ENCODE peak calls at places on chromosomes 5 and 9, in six cellular contexts. L is A549, F is brain microvascular endothelial cell, Q is left ventricle myocardium inferior, O is foreskin fibroblast, Y is HFF-Myc. W is an unnamed sample.

GRCh38 chr5:146877783-146878470 is 630 bp downstream of the PPP2R2B start:
- DNase-seq in L (no peak), F (no peak), Q (no peak), O (peak; percentile 0), Y (no peak), W (peak; percentile 2)

GRCh38 chr5:172437445-172438303 is 16.7 kb downstream of the SH3PXD2B start:
- DNase-seq in L (no peak), F (peak; percentile 93), Q (peak; percentile 63), O (peak; percentile 89), Y (no peak), W (peak; percentile 84)

GRCh38 chr9:108874058-108874788 is 12.2 kb downstream of the ACTL7A start:
- DNase-seq in L (no peak), F (no peak), Q (no peak), O (no peak), Y (no peak), W (no peak)

GRCh38 chr9:72458153-72458552 is 63.3 kb upstream of the TMC1 start:
- DNase-seq in L (no peak), F (no peak), Q (no peak), O (no peak), Y (no peak), W (no peak)

GRCh38 chr9:128719919-128720605 is 3.9 kb downstream of the ZDHHC12 start:
- DNase-seq in L (no peak), F (no peak), Q (no peak), O (no peak), Y (no peak), W (no peak)

GRCh38 chr9:114312513-114312875 is 10.4 kb upstream of the ORM1 start:
- DNase-seq in L (no peak), F (no peak), Q (no peak), O (no peak), Y (no peak), W (no peak)

GRCh38 chr9:76027426-76027825 is 137.0 kb downstream of the PCSK5 start:
- DNase-seq in L (no peak), F (no peak), Q (no peak), O (no peak), Y (no peak), W (no peak)

GRCh38 chr5:159392881-159393280 is 62.6 kb upstream of the IL12B start:
- DNase-seq in L (no peak), F (no peak), Q (no peak), O (no peak), Y (no peak), W (no peak)

GRCh38 chr9:125913551-125913950 is 166.4 kb downstream of the PBX3 start:
- DNase-seq in L (no peak), F (no peak), Q (no peak), O (no peak), Y (no peak), W (no peak)

GRCh38 chr5:41346609-41347008 is 133.3 kb upstream of the C6 start:
- DNase-seq in L (no peak), F (no peak), Q (no peak), O (peak; percentile 5), Y (no peak), W (peak; percentile 7)

GRCh38 chr5:141825836-141826560 is 52.2 kb downstream of the PCDH1 start:
- DNase-seq in L (peak; percentile 69), F (no peak), Q (no peak), O (peak; percentile 21), Y (no peak), W (no peak)

GRCh38 chr9:97188545-97188944 is 118.9 kb upstream of the CCDC180 start:
- DNase-seq in L (no peak), F (no peak), Q (no peak), O (no peak), Y (no peak), W (no peak)

GRCh38 chr5:157049605-157050004 is 9.3 kb downstream of the HAVCR1 start:
- DNase-seq in L (peak; percentile 75), F (no peak), Q (no peak), O (peak; percentile 17), Y (peak; percentile 14), W (peak; percentile 61)

GRCh38 chr5:111680737-111681413 is 76.1 kb downstream of the NREP start:
- DNase-seq in L (peak; percentile 49), F (peak; percentile 94), Q (peak; percentile 50), O (peak; percentile 98), Y (peak; percentile 95), W (peak; percentile 96)

GRCh38 chr9:100229561-100229960 is 123.2 kb downstream of the TEX10 start:
- DNase-seq in L (no peak), F (no peak), Q (no peak), O (no peak), Y (no peak), W (no peak)

GRCh38 chr5:126656397-126657007 is 55.8 kb downstream of the PHAX start:
- DNase-seq in L (peak; percentile 55), F (no peak), Q (no peak), O (peak; percentile 74), Y (peak; percentile 15), W (peak; percentile 57)

GRCh38 chr9:121498487-121499176 is 1.0 kb downstream of the GGTA1 start:
- DNase-seq in L (peak; percentile 55), F (no peak), Q (no peak), O (peak; percentile 78), Y (no peak), W (peak; percentile 48)

GRCh38 chr5:103849934-103850333 is 287.3 kb upstream of the NUDT12 start:
- DNase-seq in L (peak; percentile 33), F (peak; percentile 95), Q (no peak), O (peak; percentile 82), Y (peak; percentile 31), W (peak; percentile 79)

GRCh38 chr9:122291458-122291857 is 26.8 kb downstream of the MRRF start:
- DNase-seq in L (no peak), F (no peak), Q (no peak), O (no peak), Y (no peak), W (no peak)

GRCh38 chr5:61298066-61298465 is 34.0 kb upstream of the ZSWIM6 start:
- DNase-seq in L (no peak), F (no peak), Q (no peak), O (no peak), Y (no peak), W (no peak)

GRCh38 chr5:77167695-77168111 is 42.8 kb upstream of the PDE8B start:
- DNase-seq in L (peak; percentile 87), F (peak; percentile 91), Q (no peak), O (peak; percentile 81), Y (peak; percentile 75), W (peak; percentile 86)

GRCh38 chr9:72022846-72023245 is 37.6 kb downstream of the C9orf57 start:
- DNase-seq in L (no peak), F (peak; percentile 92), Q (no peak), O (peak; percentile 82), Y (no peak), W (peak; percentile 79)

DNA sequence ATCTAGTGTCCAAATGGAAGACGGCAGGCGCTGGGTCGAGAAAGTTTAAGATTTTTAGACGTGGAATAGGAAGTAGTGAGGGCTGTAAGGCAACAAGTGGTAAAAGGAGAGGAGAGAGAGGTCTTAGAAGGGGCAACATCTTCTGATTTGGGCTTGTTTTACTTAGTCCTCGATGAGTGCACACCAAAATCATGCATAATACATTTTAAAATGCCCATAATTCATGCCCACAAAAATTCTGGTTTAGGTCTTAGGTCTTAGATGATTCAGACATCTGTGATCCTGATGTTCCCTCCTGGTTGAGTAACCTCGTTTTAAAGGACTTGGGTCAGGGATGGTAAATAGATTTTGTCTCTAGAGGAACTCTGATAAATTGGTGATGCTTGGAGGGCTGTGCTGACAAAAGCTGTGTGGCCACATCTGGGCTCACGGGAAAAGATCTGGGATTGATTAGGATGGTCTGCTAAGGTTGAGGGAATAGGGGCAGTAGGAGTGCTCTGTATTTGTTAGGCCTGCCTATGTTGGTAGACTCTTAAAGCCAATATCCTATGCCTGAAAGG is 476.3 kb downstream of the CCDC171 start:
- DNase-seq in L (no peak), F (no peak), Q (no peak), O (peak; percentile 95), Y (peak; percentile 96), W (peak; percentile 95)
- H3K4me3 ChIP-seq in L (no peak overlapping the region), F (no peak overlapping the region), Q (no peak overlapping the region), O (no peak overlapping the region), Y (no peak overlapping the region), W (no peak overlapping the region)

DNA sequence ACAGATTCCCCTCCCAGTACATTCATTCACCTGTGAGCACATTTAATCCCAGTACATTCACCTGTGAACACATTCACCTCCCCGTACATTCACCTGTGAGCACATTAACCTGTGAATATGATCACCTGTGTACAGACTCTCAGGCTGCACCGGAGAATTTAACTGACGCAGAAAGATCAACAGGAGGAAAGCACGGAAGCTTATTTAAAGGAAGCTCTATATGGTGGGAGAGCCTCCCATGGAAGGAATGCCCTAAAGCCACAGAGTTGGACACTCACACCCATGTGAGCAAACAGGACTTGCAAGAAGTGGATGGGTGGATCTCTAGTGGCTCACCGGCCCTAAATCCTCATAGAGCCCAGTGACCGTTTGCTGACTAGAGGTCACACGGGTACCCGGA is 38.2 kb downstream of the TRIP13 start:
- DNase-seq in L (no peak), F (no peak), Q (no peak), O (no peak), Y (no peak), W (no peak)
- TF ChIP-seq CTCF in L (no peak), F (no peak), Q (no peak), O (no peak), Y (no peak), W (no peak)

GRCh38 chr9:92964607-92964975 is 17.3 kb downstream of the FGD3 start:
- DNase-seq in L (no peak), F (no peak), Q (no peak), O (no peak), Y (no peak), W (no peak)
- H3K4me3 ChIP-seq in L (no peak overlapping the region), F (no peak overlapping the region), Q (peak overlapping the region; percentile 52), O (no peak overlapping the region), Y (no peak overlapping the region), W (no peak overlapping the region)

GRCh38 chr5:57277085-57277484 is 103.2 kb downstream of the GPBP1 start:
- DNase-seq in L (peak; percentile 18), F (no peak), Q (no peak), O (peak; percentile 44), Y (no peak), W (peak; percentile 23)
- TF ChIP-seq CTCF in L (peak; percentile 64), F (peak; percentile 21), Q (peak; percentile 40), O (no peak), Y (no peak), W (peak; percentile 37)